ENCODE peak calls at places on chromosomes 16 and 17, in ten cellular contexts. K, H, V, O, F, C, Q, U, L and I are unnamed samples.

GRCh38 chr17:47279062-47279801 is 25.6 kb downstream of the ITGB3 start:
- DNase-seq in K (no peak), H (peak), V (no peak), O (peak), F (no peak), C (peak), Q (peak), U (no peak), L (no peak), I (no peak)

GRCh38 chr17:77042688-77043330 is 98.0 kb upstream of the SEC14L1 start:
- DNase-seq in K (no peak), H (no peak), V (no peak), O (no peak), F (no peak), C (no peak), Q (no peak), U (no peak), L (no peak), I (no peak)

GRCh38 chr16:22638393-22639206 is 127.9 kb downstream of the NPIPB5 start:
- DNase-seq in K (no peak), H (no peak), V (no peak), O (no peak), F (no peak), C (no peak), Q (peak), U (no peak), L (no peak), I (no peak)

GRCh38 chr16:49921791-49922456 is 66.0 kb upstream of the ZNF423 start:
- DNase-seq in K (no peak), H (peak), V (no peak), O (peak), F (peak), C (peak), Q (peak), U (peak), L (peak), I (peak)

GRCh38 chr17:40550608-40551007 is 14.7 kb downstream of the CCR7 start:
- DNase-seq in K (no peak), H (no peak), V (no peak), O (peak), F (no peak), C (peak), Q (peak), U (no peak), L (no peak), I (no peak)

GRCh38 chr17:82912571-82913089 is 72.8 kb upstream of the ZNF750 start:
- DNase-seq in K (no peak), H (no peak), V (no peak), O (no peak), F (no peak), C (no peak), Q (no peak), U (no peak), L (no peak), I (no peak)

GRCh38 chr17:6712058-6712853 is 913 bp downstream of the SLC13A5 start:
- DNase-seq in K (no peak), H (peak), V (peak), O (no peak), F (peak), C (no peak), Q (peak), U (peak), L (no peak), I (no peak)

GRCh38 chr16:31251435-31251834 is 8.3 kb upstream of the ITGAM start:
- DNase-seq in K (no peak), H (no peak), V (no peak), O (no peak), F (no peak), C (no peak), Q (no peak), U (no peak), L (no peak), I (no peak)

GRCh38 chr17:51647873-51648272 is 387.5 kb downstream of the UTP18 start:
- DNase-seq in K (no peak), H (no peak), V (no peak), O (no peak), F (no peak), C (no peak), Q (no peak), U (no peak), L (no peak), I (no peak)

GRCh38 chr16:90019201-90019542 is at the start of gene DBNDD1:
- DNase-seq in K (no peak), H (no peak), V (no peak), O (no peak), F (no peak), C (no peak), Q (no peak), U (no peak), L (no peak), I (no peak)

GRCh38 chr16:89576173-89577054 is 856 bp downstream of the CPNE7 start:
- DNase-seq in K (no peak), H (no peak), V (no peak), O (no peak), F (no peak), C (no peak), Q (no peak), U (no peak), L (no peak), I (no peak)

GRCh38 chr16:5615868-5616642 is 518.5 kb upstream of the EEF2KMT start:
- DNase-seq in K (no peak), H (peak), V (peak), O (peak), F (peak), C (peak), Q (peak), U (peak), L (peak), I (peak)

GRCh38 chr17:19339341-19339815 is 23.1 kb downstream of the B9D1 start:
- DNase-seq in K (no peak), H (no peak), V (no peak), O (no peak), F (no peak), C (no peak), Q (peak), U (no peak), L (no peak), I (no peak)

GRCh38 chr16:71426069-71426879 is 15.6 kb downstream of the TLE7 start:
- DNase-seq in K (no peak), H (no peak), V (no peak), O (no peak), F (peak), C (peak), Q (peak), U (peak), L (no peak), I (peak)

GRCh38 chr16:80654094-80654862 is 113.5 kb downstream of the DYNLRB2 start:
- DNase-seq in K (no peak), H (no peak), V (no peak), O (no peak), F (no peak), C (no peak), Q (no peak), U (no peak), L (no peak), I (no peak)

GRCh38 chr16:10883004-10883403 is 6.0 kb downstream of the CIITA start:
- DNase-seq in K (no peak), H (no peak), V (no peak), O (no peak), F (peak), C (no peak), Q (no peak), U (no peak), L (no peak), I (no peak)